ENCODE peak calls at places on chromosomes 2 and 18, in seven cellular contexts. One of them, this sample, is unnamed.
A peak's percentile ranks its signal among the peaks of the same experiment; 100 is the strongest.

GRCh38 chr2:120647487-120647886 is 88.2 kb upstream of the GLI2 start:
- DNase-seq in CD8-positive, alpha-beta memory T cell: no peak
- DNase-seq in fibroblast of mammary gland: peak; percentile 72
- DNase-seq in mesenchymal stem cell: peak; percentile 52
- DNase-seq in GM23338: no peak
- DNase-seq in breast epithelium: no peak
- DNase-seq in heart right ventricle: no peak
- DNase-seq in this sample: peak; percentile 67

GRCh38 chr2:60385648-60386047 is 167.8 kb downstream of the BCL11A start:
- DNase-seq in CD8-positive, alpha-beta memory T cell: no peak
- DNase-seq in fibroblast of mammary gland: no peak
- DNase-seq in mesenchymal stem cell: peak; percentile 69
- DNase-seq in GM23338: no peak
- DNase-seq in breast epithelium: no peak
- DNase-seq in heart right ventricle: no peak
- DNase-seq in this sample: no peak

GRCh38 chr18:33051397-33051796 is 278.6 kb upstream of the KLHL14 start:
- DNase-seq in CD8-positive, alpha-beta memory T cell: no peak
- DNase-seq in fibroblast of mammary gland: peak; percentile 9
- DNase-seq in mesenchymal stem cell: peak; percentile 70
- DNase-seq in GM23338: no peak
- DNase-seq in breast epithelium: peak; percentile 49
- DNase-seq in heart right ventricle: no peak
- DNase-seq in this sample: peak; percentile 5

GRCh38 chr18:42937434-42937833 is 178.1 kb downstream of the RIT2 start:
- DNase-seq in CD8-positive, alpha-beta memory T cell: no peak
- DNase-seq in fibroblast of mammary gland: no peak
- DNase-seq in mesenchymal stem cell: peak; percentile 50
- DNase-seq in GM23338: no peak
- DNase-seq in breast epithelium: no peak
- DNase-seq in heart right ventricle: no peak
- DNase-seq in this sample: no peak

GRCh38 chr18:45370190-45371010 is 244.9 kb upstream of the SLC14A2 start:
- DNase-seq in CD8-positive, alpha-beta memory T cell: no peak
- DNase-seq in fibroblast of mammary gland: peak; percentile 70
- DNase-seq in mesenchymal stem cell: no peak
- DNase-seq in GM23338: peak; percentile 5
- DNase-seq in breast epithelium: no peak
- DNase-seq in heart right ventricle: no peak
- DNase-seq in this sample: no peak

GRCh38 chr2:186347472-186347871 is 138.6 kb upstream of the ZC3H15 start:
- DNase-seq in CD8-positive, alpha-beta memory T cell: no peak
- DNase-seq in fibroblast of mammary gland: peak; percentile 47
- DNase-seq in mesenchymal stem cell: peak; percentile 15
- DNase-seq in GM23338: no peak
- DNase-seq in breast epithelium: no peak
- DNase-seq in heart right ventricle: no peak
- DNase-seq in this sample: peak; percentile 7

GRCh38 chr2:1781291-1782080 is 37.2 kb upstream of the PXDN start:
- DNase-seq in CD8-positive, alpha-beta memory T cell: peak; percentile 62
- DNase-seq in fibroblast of mammary gland: no peak
- DNase-seq in mesenchymal stem cell: peak; percentile 18
- DNase-seq in GM23338: no peak
- DNase-seq in breast epithelium: no peak
- DNase-seq in heart right ventricle: no peak
- DNase-seq in this sample: no peak

GRCh38 chr18:7338846-7339245 is 108.0 kb downstream of the LRRC30 start:
- DNase-seq in CD8-positive, alpha-beta memory T cell: no peak
- DNase-seq in fibroblast of mammary gland: peak; percentile 31
- DNase-seq in mesenchymal stem cell: no peak
- DNase-seq in GM23338: no peak
- DNase-seq in breast epithelium: no peak
- DNase-seq in heart right ventricle: no peak
- DNase-seq in this sample: no peak

GRCh38 chr2:209441541-209441940 is 17.7 kb downstream of the MAP2 start:
- DNase-seq in CD8-positive, alpha-beta memory T cell: no peak
- DNase-seq in fibroblast of mammary gland: no peak
- DNase-seq in mesenchymal stem cell: no peak
- DNase-seq in GM23338: no peak
- DNase-seq in breast epithelium: no peak
- DNase-seq in heart right ventricle: peak; percentile 27
- DNase-seq in this sample: no peak

GRCh38 chr18:24414349-24415003 is 12.0 kb upstream of the IMPACT start:
- DNase-seq in CD8-positive, alpha-beta memory T cell: no peak
- DNase-seq in fibroblast of mammary gland: no peak
- DNase-seq in mesenchymal stem cell: no peak
- DNase-seq in GM23338: no peak
- DNase-seq in breast epithelium: no peak
- DNase-seq in heart right ventricle: no peak
- DNase-seq in this sample: no peak

GRCh38 chr2:86044614-86045013 is 61.1 kb downstream of the POLR1A start:
- DNase-seq in CD8-positive, alpha-beta memory T cell: no peak
- DNase-seq in fibroblast of mammary gland: no peak
- DNase-seq in mesenchymal stem cell: no peak
- DNase-seq in GM23338: no peak
- DNase-seq in breast epithelium: peak; percentile 25
- DNase-seq in heart right ventricle: no peak
- DNase-seq in this sample: no peak

GRCh38 chr2:104944495-104944894 is 90.6 kb downstream of the POU3F3 start:
- DNase-seq in CD8-positive, alpha-beta memory T cell: no peak
- DNase-seq in fibroblast of mammary gland: peak; percentile 65
- DNase-seq in mesenchymal stem cell: no peak
- DNase-seq in GM23338: peak; percentile 71
- DNase-seq in breast epithelium: no peak
- DNase-seq in heart right ventricle: no peak
- DNase-seq in this sample: peak; percentile 3

GRCh38 chr18:80137976-80138375 is 28.9 kb downstream of the ADNP2 start:
- DNase-seq in CD8-positive, alpha-beta memory T cell: no peak
- DNase-seq in fibroblast of mammary gland: no peak
- DNase-seq in mesenchymal stem cell: no peak
- DNase-seq in GM23338: no peak
- DNase-seq in breast epithelium: no peak
- DNase-seq in heart right ventricle: no peak
- DNase-seq in this sample: no peak

GRCh38 chr2:120736202-120736954 is 710 bp downstream of the GLI2 start:
- DNase-seq in CD8-positive, alpha-beta memory T cell: no peak
- DNase-seq in fibroblast of mammary gland: no peak
- DNase-seq in mesenchymal stem cell: peak; percentile 42
- DNase-seq in GM23338: peak; percentile 20
- DNase-seq in breast epithelium: no peak
- DNase-seq in heart right ventricle: peak; percentile 30
- DNase-seq in this sample: no peak

GRCh38 chr2:167874812-167875211 is 372.6 kb downstream of the STK39 start:
- DNase-seq in CD8-positive, alpha-beta memory T cell: no peak
- DNase-seq in fibroblast of mammary gland: no peak
- DNase-seq in mesenchymal stem cell: no peak
- DNase-seq in GM23338: no peak
- DNase-seq in breast epithelium: no peak
- DNase-seq in heart right ventricle: no peak
- DNase-seq in this sample: no peak

GRCh38 chr18:13067966-13068365 is 76.8 kb downstream of the CEP192 start:
- DNase-seq in CD8-positive, alpha-beta memory T cell: no peak
- DNase-seq in fibroblast of mammary gland: no peak
- DNase-seq in mesenchymal stem cell: no peak
- DNase-seq in GM23338: no peak
- DNase-seq in breast epithelium: no peak
- DNase-seq in heart right ventricle: no peak
- DNase-seq in this sample: no peak

GRCh38 chr2:134866498-134867099 is 28.2 kb downstream of the ACMSD start:
- DNase-seq in CD8-positive, alpha-beta memory T cell: no peak
- DNase-seq in fibroblast of mammary gland: peak; percentile 66
- DNase-seq in mesenchymal stem cell: peak; percentile 77
- DNase-seq in GM23338: no peak
- DNase-seq in breast epithelium: no peak
- DNase-seq in heart right ventricle: no peak
- DNase-seq in this sample: peak; percentile 33

GRCh38 chr2:233244818-233245217 is 6.7 kb upstream of the ATG16L1 start:
- DNase-seq in CD8-positive, alpha-beta memory T cell: no peak
- DNase-seq in fibroblast of mammary gland: peak; percentile 53
- DNase-seq in mesenchymal stem cell: no peak
- DNase-seq in GM23338: no peak
- DNase-seq in breast epithelium: no peak
- DNase-seq in heart right ventricle: no peak
- DNase-seq in this sample: no peak

GRCh38 chr2:233243348-233243747 is 8.1 kb upstream of the ATG16L1 start:
- DNase-seq in CD8-positive, alpha-beta memory T cell: no peak
- DNase-seq in fibroblast of mammary gland: no peak
- DNase-seq in mesenchymal stem cell: no peak
- DNase-seq in GM23338: no peak
- DNase-seq in breast epithelium: no peak
- DNase-seq in heart right ventricle: no peak
- DNase-seq in this sample: no peak

GRCh38 chr2:233247744-233248143 is 3.7 kb upstream of the ATG16L1 start:
- DNase-seq in CD8-positive, alpha-beta memory T cell: no peak
- DNase-seq in fibroblast of mammary gland: peak; percentile 73
- DNase-seq in mesenchymal stem cell: peak; percentile 24
- DNase-seq in GM23338: no peak
- DNase-seq in breast epithelium: no peak
- DNase-seq in heart right ventricle: no peak
- DNase-seq in this sample: no peak

GRCh38 chr2:233247116-233247515 is 4.4 kb upstream of the ATG16L1 start:
- DNase-seq in CD8-positive, alpha-beta memory T cell: no peak
- DNase-seq in fibroblast of mammary gland: no peak
- DNase-seq in mesenchymal stem cell: no peak
- DNase-seq in GM23338: no peak
- DNase-seq in breast epithelium: no peak
- DNase-seq in heart right ventricle: no peak
- DNase-seq in this sample: no peak

DNA sequence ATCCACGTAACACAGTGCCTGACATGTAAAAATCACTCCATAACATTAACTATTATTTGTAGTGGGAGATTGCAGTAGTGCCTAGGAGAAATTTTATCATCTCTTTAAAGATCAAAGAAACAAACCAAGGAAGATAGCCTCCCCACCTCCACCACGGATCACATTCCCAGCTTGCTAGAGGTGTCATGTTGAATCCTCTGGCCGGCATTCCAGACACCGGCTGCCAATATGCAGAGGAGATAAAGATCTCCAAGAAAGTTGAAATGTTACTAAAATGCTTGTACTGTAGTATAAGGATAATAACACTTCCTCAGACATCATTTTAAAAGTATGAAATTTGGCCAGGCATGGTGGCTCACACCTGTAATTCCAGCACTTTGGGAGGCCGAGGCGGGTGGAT is 6.1 kb upstream of the ATG16L1 start:
- DNase-seq in CD8-positive, alpha-beta memory T cell: no peak
- DNase-seq in fibroblast of mammary gland: no peak
- DNase-seq in mesenchymal stem cell: no peak
- DNase-seq in GM23338: no peak
- DNase-seq in breast epithelium: no peak
- DNase-seq in heart right ventricle: no peak
- DNase-seq in this sample: no peak
- H3K4me3 ChIP-seq in CD8-positive, alpha-beta memory T cell: no peak overlapping the region
- H3K4me3 ChIP-seq in fibroblast of mammary gland: no peak overlapping the region
- H3K4me3 ChIP-seq in mesenchymal stem cell: no peak overlapping the region
- H3K4me3 ChIP-seq in GM23338: no peak overlapping the region
- H3K4me3 ChIP-seq in breast epithelium: no peak overlapping the region
- H3K4me3 ChIP-seq in heart right ventricle: no peak overlapping the region
- H3K4me3 ChIP-seq in this sample: no peak overlapping the region

DNA sequence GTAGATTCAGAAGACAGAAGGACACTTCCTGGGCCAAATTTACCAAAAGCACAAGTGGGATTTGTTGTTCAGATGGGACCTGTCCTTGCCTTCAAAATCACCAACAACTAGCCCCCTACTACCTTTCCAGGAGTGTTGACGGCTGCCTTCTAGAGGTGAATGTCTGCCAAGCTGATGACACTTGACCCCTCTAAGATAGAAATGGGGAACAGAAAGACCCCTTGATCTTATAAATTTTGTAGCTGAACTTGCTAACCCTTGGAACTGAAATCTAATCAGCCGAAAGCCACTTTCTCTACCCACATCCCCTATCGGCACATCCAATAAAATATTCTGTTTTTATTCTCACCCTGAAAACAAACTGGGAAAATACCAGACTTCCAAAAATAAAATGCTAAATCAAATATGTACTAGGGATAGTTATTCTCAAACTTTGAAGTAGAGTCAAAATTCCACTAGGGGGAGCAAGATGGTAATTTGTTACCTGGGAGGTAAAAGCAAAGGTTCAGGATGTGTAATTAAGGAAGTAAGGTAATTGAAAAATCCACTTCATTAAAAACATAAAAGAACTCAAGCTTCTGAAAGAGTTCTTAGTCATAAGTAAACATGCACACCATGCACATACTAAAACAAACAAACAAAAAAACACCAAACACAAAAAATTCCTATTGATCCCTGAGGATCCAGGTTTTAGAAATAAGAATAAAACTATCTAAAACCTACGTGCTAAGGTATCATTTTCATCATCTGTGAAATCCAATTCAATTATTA is 119.2 kb downstream of the ANKRD44 start:
- DNase-seq in CD8-positive, alpha-beta memory T cell: peak; percentile 64
- DNase-seq in fibroblast of mammary gland: peak; percentile 54
- DNase-seq in mesenchymal stem cell: peak; percentile 50
- DNase-seq in GM23338: peak; percentile 71
- DNase-seq in breast epithelium: no peak
- DNase-seq in heart right ventricle: no peak
- DNase-seq in this sample: no peak
- H3K4me3 ChIP-seq in CD8-positive, alpha-beta memory T cell: peak overlapping the region; percentile 4
- H3K4me3 ChIP-seq in fibroblast of mammary gland: no peak overlapping the region
- H3K4me3 ChIP-seq in mesenchymal stem cell: no peak overlapping the region
- H3K4me3 ChIP-seq in GM23338: no peak overlapping the region
- H3K4me3 ChIP-seq in breast epithelium: no peak overlapping the region
- H3K4me3 ChIP-seq in heart right ventricle: no peak overlapping the region
- H3K4me3 ChIP-seq in this sample: no peak overlapping the region

DNA sequence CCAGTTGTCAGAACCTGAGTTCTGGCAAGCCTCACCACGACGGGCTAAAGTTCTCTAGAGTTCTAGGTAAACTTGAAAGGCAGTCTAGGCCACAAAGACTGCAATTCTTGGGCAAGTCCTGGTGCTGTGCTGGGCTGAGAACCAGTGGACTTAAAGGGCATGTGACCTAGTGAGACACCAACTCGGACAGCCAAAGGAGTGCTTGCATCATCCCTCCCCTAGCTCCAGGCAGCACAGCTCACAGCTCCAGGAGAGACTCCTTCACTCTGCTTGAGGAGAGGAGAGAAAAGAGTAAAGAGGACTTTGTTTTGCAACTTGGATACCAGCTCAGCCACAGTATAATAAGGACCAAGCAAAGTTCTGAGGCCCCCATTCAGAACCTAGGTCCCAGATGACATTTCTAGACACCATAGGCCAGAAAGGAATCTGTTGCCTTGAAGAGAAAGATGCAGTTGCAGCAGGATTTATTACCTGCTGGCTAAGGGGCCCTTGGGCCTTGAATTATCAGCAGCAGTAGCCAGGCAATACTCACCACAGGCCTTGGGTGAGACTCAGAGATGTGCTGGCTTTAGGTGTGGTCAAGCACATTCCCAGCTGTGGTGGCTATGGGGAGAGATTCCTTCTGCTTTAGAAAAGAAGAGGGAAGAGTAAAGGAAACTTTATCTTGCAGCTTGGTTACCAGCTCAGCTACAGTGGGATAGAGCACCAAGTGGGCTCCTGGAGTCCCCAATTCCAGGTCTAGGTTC is 51.8 kb downstream of the UPP2 start:
- DNase-seq in CD8-positive, alpha-beta memory T cell: no peak
- DNase-seq in fibroblast of mammary gland: no peak
- DNase-seq in mesenchymal stem cell: no peak
- DNase-seq in GM23338: no peak
- DNase-seq in breast epithelium: no peak
- DNase-seq in heart right ventricle: no peak
- DNase-seq in this sample: no peak
- H3K4me3 ChIP-seq in CD8-positive, alpha-beta memory T cell: no peak overlapping the region
- H3K4me3 ChIP-seq in fibroblast of mammary gland: no peak overlapping the region
- H3K4me3 ChIP-seq in mesenchymal stem cell: no peak overlapping the region
- H3K4me3 ChIP-seq in GM23338: no peak overlapping the region
- H3K4me3 ChIP-seq in breast epithelium: no peak overlapping the region
- H3K4me3 ChIP-seq in heart right ventricle: no peak overlapping the region
- H3K4me3 ChIP-seq in this sample: no peak overlapping the region

GRCh38 chr2:28395334-28396061 is 2.8 kb downstream of the FOSL2 start:
- DNase-seq in CD8-positive, alpha-beta memory T cell: no peak
- DNase-seq in fibroblast of mammary gland: peak; percentile 77
- DNase-seq in mesenchymal stem cell: peak; percentile 90
- DNase-seq in GM23338: no peak
- DNase-seq in breast epithelium: peak; percentile 53
- DNase-seq in heart right ventricle: peak; percentile 45
- DNase-seq in this sample: no peak
- H3K4me3 ChIP-seq in CD8-positive, alpha-beta memory T cell: peak overlapping the region; percentile 56
- H3K4me3 ChIP-seq in fibroblast of mammary gland: peak overlapping the region; percentile 91
- H3K4me3 ChIP-seq in mesenchymal stem cell: peak overlapping the region; percentile 56
- H3K4me3 ChIP-seq in GM23338: no peak overlapping the region
- H3K4me3 ChIP-seq in breast epithelium: peak overlapping the region; percentile 74
- H3K4me3 ChIP-seq in heart right ventricle: peak overlapping the region; percentile 98
- H3K4me3 ChIP-seq in this sample: peak overlapping the region; percentile 67

This sample was measured in skeletal muscle cell.